ENCODE peak calls at places on chromosomes 12 and 14, in seven cellular contexts. Y, M, N, T, Q, O and W are unnamed samples.

GRCh38 chr12:92304335-92305066 is 158.9 kb upstream of the BTG1 start:
- DNase-seq in M (no peak), Q (no peak), T (no peak), O (no peak), Y (no peak), N (no peak), W (peak)

GRCh38 chr12:62123721-62124203 is 136.4 kb upstream of the USP15 start:
- DNase-seq in T (peak), M (peak), Q (no peak), O (peak), N (peak), Y (peak), W (peak)

GRCh38 chr12:67671419-67671818 is 22.9 kb downstream of the DYRK2 start:
- DNase-seq in M (no peak), N (no peak), Q (no peak), O (no peak), T (no peak), Y (peak), W (no peak)

GRCh38 chr12:54749191-54749818 is 101.1 kb upstream of the DCD start:
- DNase-seq in M (peak), T (peak), O (peak), Q (no peak), Y (peak), N (peak), W (peak)

GRCh38 chr14:54881235-54881760 is 21.3 kb downstream of the GCH1 start:
- DNase-seq in O (peak), T (peak), N (no peak), Y (peak), Q (no peak), M (peak), W (peak)

GRCh38 chr14:55609681-55610080 is 29.7 kb downstream of the KTN1 start:
- DNase-seq in O (peak), N (no peak), T (no peak), M (no peak), Y (peak), Q (no peak), W (peak)

GRCh38 chr12:132284071-132284492 is 45.3 kb downstream of the GALNT9 start:
- DNase-seq in M (no peak), N (no peak), Q (no peak), O (peak), Y (no peak), T (peak), W (no peak)

GRCh38 chr14:20415723-20416622 is 2.7 kb upstream of the TEP1 start:
- DNase-seq in Q (no peak), O (peak), T (peak), N (peak), M (peak), Y (peak), W (peak)

GRCh38 chr14:99534863-99535262 is 53.7 kb downstream of the CCNK start:
- DNase-seq in N (no peak), Q (no peak), Y (peak), M (no peak), O (no peak), T (no peak), W (no peak)

GRCh38 chr14:65153101-65153500 is 50.8 kb upstream of the MAX start:
- DNase-seq in Q (no peak), O (no peak), M (no peak), N (no peak), T (no peak), Y (no peak), W (no peak)

GRCh38 chr14:50347521-50347920 is 35.4 kb downstream of the DMAC2L start:
- DNase-seq in M (no peak), Q (no peak), O (peak), Y (peak), N (no peak), T (peak), W (peak)